ENCODE peak calls at places on chromosome 6, in four cellular contexts. One of them, this sample, is unnamed.

GRCh38 chr6:90199900-90200299 is 96.7 kb downstream of the BACH2 start:
- DNase-seq in CD8-positive, alpha-beta memory T cell: no peak
- DNase-seq in GM19239: no peak
- DNase-seq in H7: no peak
- DNase-seq in this sample: no peak

GRCh38 chr6:88165877-88166492 is at the start of gene CNR1:
- DNase-seq in CD8-positive, alpha-beta memory T cell: no peak
- DNase-seq in GM19239: no peak
- DNase-seq in H7: peak
- DNase-seq in this sample: no peak

GRCh38 chr6:169677096-169677495 is 24.7 kb downstream of the WDR27 start:
- DNase-seq in CD8-positive, alpha-beta memory T cell: no peak
- DNase-seq in GM19239: no peak
- DNase-seq in H7: no peak
- DNase-seq in this sample: no peak

GRCh38 chr6:160355001-160355400 is 6.8 kb downstream of the SLC22A3 start:
- DNase-seq in CD8-positive, alpha-beta memory T cell: no peak
- DNase-seq in GM19239: no peak
- DNase-seq in H7: no peak
- DNase-seq in this sample: no peak

GRCh38 chr6:118387921-118388701 is 160.0 kb upstream of the PLN start:
- DNase-seq in CD8-positive, alpha-beta memory T cell: no peak
- DNase-seq in GM19239: no peak
- DNase-seq in H7: no peak
- DNase-seq in this sample: no peak

GRCh38 chr6:41469951-41470340 is 76.2 kb upstream of the FOXP4 start:
- DNase-seq in CD8-positive, alpha-beta memory T cell: no peak
- DNase-seq in GM19239: no peak
- DNase-seq in H7: peak
- DNase-seq in this sample: no peak

GRCh38 chr6:16781348-16782169 is 20.3 kb upstream of the ATXN1 start:
- DNase-seq in CD8-positive, alpha-beta memory T cell: no peak
- DNase-seq in GM19239: no peak
- DNase-seq in H7: no peak
- DNase-seq in this sample: no peak

GRCh38 chr6:125867483-125867935 is 76.7 kb downstream of the NCOA7 start:
- DNase-seq in CD8-positive, alpha-beta memory T cell: no peak
- DNase-seq in GM19239: no peak
- DNase-seq in H7: peak
- DNase-seq in this sample: no peak

GRCh38 chr6:2626381-2626780 is 124.3 kb downstream of the MYLK4 start:
- DNase-seq in CD8-positive, alpha-beta memory T cell: no peak
- DNase-seq in GM19239: no peak
- DNase-seq in H7: no peak
- DNase-seq in this sample: no peak

GRCh38 chr6:20227350-20227749 is 15.1 kb upstream of the MBOAT1 start:
- DNase-seq in CD8-positive, alpha-beta memory T cell: no peak
- DNase-seq in GM19239: no peak
- DNase-seq in H7: no peak
- DNase-seq in this sample: no peak

GRCh38 chr6:166355552-166355951 is 13.2 kb upstream of the SFT2D1 start:
- DNase-seq in CD8-positive, alpha-beta memory T cell: no peak
- DNase-seq in GM19239: no peak
- DNase-seq in H7: no peak
- DNase-seq in this sample: no peak

GRCh38 chr6:150881911-150882481 is 16.5 kb downstream of the MTHFD1L start:
- DNase-seq in CD8-positive, alpha-beta memory T cell: no peak
- DNase-seq in GM19239: no peak
- DNase-seq in H7: no peak
- DNase-seq in this sample: no peak

GRCh38 chr6:136087986-136088385 is 162.1 kb downstream of the MTFR2 start:
- DNase-seq in CD8-positive, alpha-beta memory T cell: no peak
- DNase-seq in GM19239: no peak
- DNase-seq in H7: no peak
- DNase-seq in this sample: no peak

GRCh38 chr6:89021629-89022028 is 58.2 kb upstream of the RNGTT start:
- DNase-seq in CD8-positive, alpha-beta memory T cell: no peak
- DNase-seq in GM19239: no peak
- DNase-seq in H7: peak
- DNase-seq in this sample: no peak

GRCh38 chr6:45375449-45375848 is 2.3 kb downstream of the SUPT3H start:
- DNase-seq in CD8-positive, alpha-beta memory T cell: no peak
- DNase-seq in GM19239: no peak
- DNase-seq in H7: no peak
- DNase-seq in this sample: no peak

GRCh38 chr6:157079774-157080173 is 243.5 kb downstream of the TMEM242 start:
- DNase-seq in CD8-positive, alpha-beta memory T cell: no peak
- DNase-seq in GM19239: no peak
- DNase-seq in H7: no peak
- DNase-seq in this sample: no peak

GRCh38 chr6:40936810-40937209 is 102.2 kb downstream of the UNC5CL start:
- DNase-seq in CD8-positive, alpha-beta memory T cell: no peak
- DNase-seq in GM19239: no peak
- DNase-seq in H7: no peak
- DNase-seq in this sample: no peak

GRCh38 chr6:169157474-169158181 is 96.0 kb downstream of the THBS2 start:
- DNase-seq in CD8-positive, alpha-beta memory T cell: no peak
- DNase-seq in GM19239: no peak
- DNase-seq in H7: peak
- DNase-seq in this sample: no peak

GRCh38 chr6:47729019-47729418 is 30.6 kb downstream of the ADGRF4 start:
- DNase-seq in CD8-positive, alpha-beta memory T cell: no peak
- DNase-seq in GM19239: no peak
- DNase-seq in H7: no peak
- DNase-seq in this sample: no peak

GRCh38 chr6:107991939-107992560 is 34.0 kb upstream of the SEC63 start:
- DNase-seq in CD8-positive, alpha-beta memory T cell: no peak
- DNase-seq in GM19239: no peak
- DNase-seq in H7: no peak
- DNase-seq in this sample: no peak